ENCODE peak calls at places on chromosomes 2 and 18, in nine cellular contexts. One of them, this sample, is unnamed.

GRCh38 chr18:25306671-25307070 is 45.3 kb downstream of the ZNF521 start:
- DNase-seq in tibial nerve: no peak
- DNase-seq in Caco-2: no peak
- DNase-seq in HL-60: no peak
- DNase-seq in AG10803: no peak
- DNase-seq in mucosa of descending colon: no peak
- DNase-seq in colonic mucosa: no peak
- DNase-seq in upper lobe of right lung: no peak
- DNase-seq in fibroblast of lung: peak
- DNase-seq in this sample: no peak

GRCh38 chr18:23735021-23735464 is 45.8 kb downstream of the LAMA3 start:
- DNase-seq in tibial nerve: no peak
- DNase-seq in Caco-2: no peak
- DNase-seq in HL-60: no peak
- DNase-seq in AG10803: no peak
- DNase-seq in mucosa of descending colon: peak
- DNase-seq in colonic mucosa: peak
- DNase-seq in upper lobe of right lung: no peak
- DNase-seq in fibroblast of lung: peak
- DNase-seq in this sample: peak

GRCh38 chr2:3124921-3125760 is 252.5 kb downstream of the EIPR1 start:
- DNase-seq in tibial nerve: no peak
- DNase-seq in Caco-2: no peak
- DNase-seq in HL-60: no peak
- DNase-seq in AG10803: no peak
- DNase-seq in mucosa of descending colon: no peak
- DNase-seq in colonic mucosa: no peak
- DNase-seq in upper lobe of right lung: peak
- DNase-seq in fibroblast of lung: no peak
- DNase-seq in this sample: peak

GRCh38 chr2:6864938-6865345 is 765 bp downstream of the CMPK2 start:
- DNase-seq in tibial nerve: no peak
- DNase-seq in Caco-2: no peak
- DNase-seq in HL-60: no peak
- DNase-seq in AG10803: no peak
- DNase-seq in mucosa of descending colon: no peak
- DNase-seq in colonic mucosa: no peak
- DNase-seq in upper lobe of right lung: peak
- DNase-seq in fibroblast of lung: no peak
- DNase-seq in this sample: peak

GRCh38 chr2:220071716-220072115 is 444.3 kb downstream of the SLC4A3 start:
- DNase-seq in tibial nerve: no peak
- DNase-seq in Caco-2: no peak
- DNase-seq in HL-60: no peak
- DNase-seq in AG10803: no peak
- DNase-seq in mucosa of descending colon: no peak
- DNase-seq in colonic mucosa: no peak
- DNase-seq in upper lobe of right lung: no peak
- DNase-seq in fibroblast of lung: no peak
- DNase-seq in this sample: no peak

GRCh38 chr18:35128675-35129074 is 87.5 kb downstream of the MAPRE2 start:
- DNase-seq in tibial nerve: no peak
- DNase-seq in Caco-2: no peak
- DNase-seq in HL-60: no peak
- DNase-seq in AG10803: no peak
- DNase-seq in mucosa of descending colon: no peak
- DNase-seq in colonic mucosa: no peak
- DNase-seq in upper lobe of right lung: no peak
- DNase-seq in fibroblast of lung: no peak
- DNase-seq in this sample: no peak

GRCh38 chr2:147026261-147026660 is 818.6 kb upstream of the ACVR2A start:
- DNase-seq in tibial nerve: no peak
- DNase-seq in Caco-2: no peak
- DNase-seq in HL-60: no peak
- DNase-seq in AG10803: no peak
- DNase-seq in mucosa of descending colon: no peak
- DNase-seq in colonic mucosa: no peak
- DNase-seq in upper lobe of right lung: no peak
- DNase-seq in fibroblast of lung: peak
- DNase-seq in this sample: peak

GRCh38 chr2:144354953-144355352 is 165.0 kb downstream of the ZEB2 start:
- DNase-seq in tibial nerve: no peak
- DNase-seq in Caco-2: no peak
- DNase-seq in HL-60: no peak
- DNase-seq in AG10803: peak
- DNase-seq in mucosa of descending colon: no peak
- DNase-seq in colonic mucosa: no peak
- DNase-seq in upper lobe of right lung: no peak
- DNase-seq in fibroblast of lung: peak
- DNase-seq in this sample: peak

GRCh38 chr2:27194538-27195354 is 17.1 kb upstream of the ATRAID start:
- DNase-seq in tibial nerve: no peak
- DNase-seq in Caco-2: no peak
- DNase-seq in HL-60: no peak
- DNase-seq in AG10803: peak
- DNase-seq in mucosa of descending colon: no peak
- DNase-seq in colonic mucosa: no peak
- DNase-seq in upper lobe of right lung: no peak
- DNase-seq in fibroblast of lung: no peak
- DNase-seq in this sample: peak
- H3K4me3 ChIP-seq in tibial nerve: no peak
- H3K4me3 ChIP-seq in Caco-2: no peak
- H3K4me3 ChIP-seq in HL-60: no peak
- H3K4me3 ChIP-seq in AG10803: no peak
- H3K4me3 ChIP-seq in mucosa of descending colon: no peak
- H3K4me3 ChIP-seq in colonic mucosa: no peak
- H3K4me3 ChIP-seq in upper lobe of right lung: no peak
- H3K4me3 ChIP-seq in fibroblast of lung: no peak
- H3K4me3 ChIP-seq in this sample: no peak

GRCh38 chr2:75476778-75477177 is 84.0 kb downstream of the EVA1A start:
- DNase-seq in tibial nerve: no peak
- DNase-seq in Caco-2: no peak
- DNase-seq in HL-60: no peak
- DNase-seq in AG10803: peak
- DNase-seq in mucosa of descending colon: no peak
- DNase-seq in colonic mucosa: no peak
- DNase-seq in upper lobe of right lung: no peak
- DNase-seq in fibroblast of lung: peak
- DNase-seq in this sample: no peak

GRCh38 chr2:75483878-75484277 is 76.9 kb downstream of the EVA1A start:
- DNase-seq in tibial nerve: no peak
- DNase-seq in Caco-2: no peak
- DNase-seq in HL-60: no peak
- DNase-seq in AG10803: no peak
- DNase-seq in mucosa of descending colon: no peak
- DNase-seq in colonic mucosa: no peak
- DNase-seq in upper lobe of right lung: no peak
- DNase-seq in fibroblast of lung: no peak
- DNase-seq in this sample: no peak

GRCh38 chr2:75482398-75482797 is 78.3 kb downstream of the EVA1A start:
- DNase-seq in tibial nerve: no peak
- DNase-seq in Caco-2: no peak
- DNase-seq in HL-60: no peak
- DNase-seq in AG10803: no peak
- DNase-seq in mucosa of descending colon: no peak
- DNase-seq in colonic mucosa: no peak
- DNase-seq in upper lobe of right lung: no peak
- DNase-seq in fibroblast of lung: no peak
- DNase-seq in this sample: no peak

GRCh38 chr2:75484840-75485239 is 75.9 kb downstream of the EVA1A start:
- DNase-seq in tibial nerve: no peak
- DNase-seq in Caco-2: no peak
- DNase-seq in HL-60: no peak
- DNase-seq in AG10803: no peak
- DNase-seq in mucosa of descending colon: no peak
- DNase-seq in colonic mucosa: no peak
- DNase-seq in upper lobe of right lung: no peak
- DNase-seq in fibroblast of lung: no peak
- DNase-seq in this sample: no peak

GRCh38 chr2:75481041-75481836 is 79.5 kb downstream of the EVA1A start:
- DNase-seq in tibial nerve: no peak
- DNase-seq in Caco-2: no peak
- DNase-seq in HL-60: no peak
- DNase-seq in AG10803: peak
- DNase-seq in mucosa of descending colon: peak
- DNase-seq in colonic mucosa: peak
- DNase-seq in upper lobe of right lung: no peak
- DNase-seq in fibroblast of lung: peak
- DNase-seq in this sample: peak
- TF ChIP-seq CTCF in tibial nerve: no peak
- TF ChIP-seq CTCF in Caco-2: peak
- TF ChIP-seq CTCF in HL-60: no peak
- TF ChIP-seq CTCF in AG10803: peak
- TF ChIP-seq CTCF in mucosa of descending colon: no peak
- TF ChIP-seq CTCF in colonic mucosa: no peak
- TF ChIP-seq CTCF in upper lobe of right lung: peak
- TF ChIP-seq CTCF in fibroblast of lung: peak
- TF ChIP-seq CTCF in this sample: peak

GRCh38 chr2:230794472-230794871 is 70.3 kb upstream of the ITM2C start:
- DNase-seq in tibial nerve: no peak
- DNase-seq in Caco-2: no peak
- DNase-seq in HL-60: no peak
- DNase-seq in AG10803: no peak
- DNase-seq in mucosa of descending colon: peak
- DNase-seq in colonic mucosa: no peak
- DNase-seq in upper lobe of right lung: no peak
- DNase-seq in fibroblast of lung: peak
- DNase-seq in this sample: peak
- H3K4me3 ChIP-seq in tibial nerve: no peak
- H3K4me3 ChIP-seq in Caco-2: no peak
- H3K4me3 ChIP-seq in HL-60: no peak
- H3K4me3 ChIP-seq in AG10803: no peak
- H3K4me3 ChIP-seq in mucosa of descending colon: no peak
- H3K4me3 ChIP-seq in colonic mucosa: no peak
- H3K4me3 ChIP-seq in upper lobe of right lung: no peak
- H3K4me3 ChIP-seq in fibroblast of lung: no peak
- H3K4me3 ChIP-seq in this sample: no peak

DNA sequence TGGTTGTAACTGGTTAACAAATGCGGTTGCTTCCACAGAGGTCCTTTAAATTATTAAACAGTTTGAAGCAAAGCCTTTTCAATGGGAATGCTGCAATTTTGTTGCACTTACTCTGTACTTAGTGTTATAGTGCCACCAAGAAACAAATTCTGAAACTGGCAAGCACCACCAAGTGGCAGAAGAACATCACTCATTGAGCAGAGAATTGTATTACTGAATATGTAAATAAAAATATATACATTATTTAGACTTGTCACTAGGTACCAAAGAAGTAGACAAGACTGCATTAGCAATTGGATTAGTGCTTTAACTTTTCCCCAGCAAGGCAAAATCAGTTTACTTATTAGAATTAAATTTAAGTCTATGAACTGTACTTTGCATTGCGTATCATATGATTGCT is 2.7 kb upstream of the TMEFF2 start:
- DNase-seq in tibial nerve: no peak
- DNase-seq in Caco-2: no peak
- DNase-seq in HL-60: no peak
- DNase-seq in AG10803: no peak
- DNase-seq in mucosa of descending colon: no peak
- DNase-seq in colonic mucosa: no peak
- DNase-seq in upper lobe of right lung: no peak
- DNase-seq in fibroblast of lung: no peak
- DNase-seq in this sample: no peak
- TF ChIP-seq CTCF in tibial nerve: no peak
- TF ChIP-seq CTCF in Caco-2: no peak
- TF ChIP-seq CTCF in HL-60: no peak
- TF ChIP-seq CTCF in AG10803: no peak
- TF ChIP-seq CTCF in mucosa of descending colon: no peak
- TF ChIP-seq CTCF in colonic mucosa: no peak
- TF ChIP-seq CTCF in upper lobe of right lung: no peak
- TF ChIP-seq CTCF in fibroblast of lung: peak
- TF ChIP-seq CTCF in this sample: no peak

This sample was measured in fibroblast of villous mesenchyme.